ENCODE peak calls at places on chromosome 7, in five cellular contexts. S is stimulated activated CD8-positive, alpha-beta memory T cell treated with anti-CD3 and anti-CD28 coated beads, Interleukin-7, amount 100 ng/mL, for 48 hours; L is GM03348; J is hepatocyte; W is Ammon's horn. O is an unnamed sample.

GRCh38 chr7:5797716-5798115 is 16.3 kb upstream of the RNF216 start:
- DNase-seq in J (no peak), L (no peak), S (no peak), W (no peak), O (no peak)

GRCh38 chr7:106216517-106217088 is 68.2 kb downstream of the NAMPT start:
- DNase-seq in J (peak), W (no peak), L (peak), S (no peak), O (peak)

GRCh38 chr7:80517177-80517804 is 5.4 kb upstream of the GNAT3 start:
- DNase-seq in S (no peak), J (no peak), W (no peak), L (no peak), O (no peak)

GRCh38 chr7:108002726-108003590 is at the start of gene LAMB1:
- DNase-seq in S (no peak), L (peak), J (peak), W (no peak), O (peak)

GRCh38 chr7:123485187-123485586 is 49.2 kb downstream of the IQUB start:
- DNase-seq in S (no peak), W (no peak), L (no peak), J (no peak), O (no peak)

GRCh38 chr7:92602352-92603088 is 12.3 kb upstream of the FAM133B start:
- DNase-seq in W (no peak), S (no peak), J (no peak), L (no peak), O (no peak)

GRCh38 chr7:69129524-69129923 is 468.8 kb upstream of the AUTS2 start:
- DNase-seq in S (no peak), J (no peak), W (no peak), L (no peak), O (peak)

GRCh38 chr7:31772211-31772610 is 85.2 kb downstream of the PPP1R17 start:
- DNase-seq in L (no peak), J (no peak), S (no peak), W (no peak), O (no peak)

GRCh38 chr7:99210265-99210970 is 2.5 kb upstream of the KPNA7 start:
- DNase-seq in S (no peak), J (peak), W (no peak), L (no peak), O (no peak)

GRCh38 chr7:6116216-6116615 is 85.0 kb downstream of the ANKRD61 start:
- DNase-seq in J (no peak), L (no peak), W (no peak), S (no peak), O (no peak)

GRCh38 chr7:77561354-77561753 is 24.3 kb downstream of the PTPN12 start:
- DNase-seq in L (no peak), J (no peak), W (no peak), S (no peak), O (no peak)

GRCh38 chr7:129265328-129265727 is 40.5 kb downstream of the AHCYL2 start:
- DNase-seq in W (no peak), S (no peak), L (no peak), J (no peak), O (no peak)

GRCh38 chr7:31126976-31127375 is 74.9 kb downstream of the ADCYAP1R1 start:
- DNase-seq in W (no peak), S (no peak), J (no peak), L (peak), O (no peak)